ENCODE peak calls at places on chromosomes 3 and 15, in ten cellular contexts. One of them, this sample, is unnamed.

GRCh38 chr3:120673116-120673515 is 8.9 kb downstream of the HGD start:
- DNase-seq in GM23338: no peak
- DNase-seq in T1000: no peak
- DNase-seq in activated CD4-positive, alpha-beta T cell treated with anti-CD3 and anti-CD28 coated beads, Interleukin-2, amount 50 U/mL, for 24 hours: no peak
- DNase-seq in lower lobe of right lung: no peak
- DNase-seq in GF-D8: no peak
- DNase-seq in T-helper 9 cell: no peak
- DNase-seq in K562: no peak
- DNase-seq in heart left ventricle: no peak
- DNase-seq in AG08395: no peak
- DNase-seq in this sample: no peak

GRCh38 chr3:133663569-133664313 is 2.0 kb upstream of the TOPBP1 start:
- DNase-seq in T-helper 9 cell: no peak
- DNase-seq in AG08395: peak
- DNase-seq in heart left ventricle: no peak
- DNase-seq in lower lobe of right lung: no peak
- DNase-seq in GF-D8: peak
- DNase-seq in K562: peak
- DNase-seq in GM23338: peak
- DNase-seq in T1000: no peak
- DNase-seq in activated CD4-positive, alpha-beta T cell treated with anti-CD3 and anti-CD28 coated beads, Interleukin-2, amount 50 U/mL, for 24 hours: peak
- DNase-seq in this sample: peak

GRCh38 chr15:22941179-22941578 is 39.0 kb downstream of the CYFIP1 start:
- DNase-seq in AG08395: no peak
- DNase-seq in GF-D8: no peak
- DNase-seq in activated CD4-positive, alpha-beta T cell treated with anti-CD3 and anti-CD28 coated beads, Interleukin-2, amount 50 U/mL, for 24 hours: no peak
- DNase-seq in GM23338: no peak
- DNase-seq in T1000: no peak
- DNase-seq in T-helper 9 cell: no peak
- DNase-seq in lower lobe of right lung: no peak
- DNase-seq in K562: no peak
- DNase-seq in heart left ventricle: no peak
- DNase-seq in this sample: no peak

GRCh38 chr3:197504239-197505191 is 51.3 kb downstream of the BDH1 start:
- DNase-seq in AG08395: no peak
- DNase-seq in K562: no peak
- DNase-seq in GM23338: no peak
- DNase-seq in activated CD4-positive, alpha-beta T cell treated with anti-CD3 and anti-CD28 coated beads, Interleukin-2, amount 50 U/mL, for 24 hours: no peak
- DNase-seq in GF-D8: no peak
- DNase-seq in T-helper 9 cell: no peak
- DNase-seq in heart left ventricle: no peak
- DNase-seq in T1000: no peak
- DNase-seq in lower lobe of right lung: no peak
- DNase-seq in this sample: no peak

GRCh38 chr3:149553781-149554451 is 79.4 kb downstream of the TM4SF4 start:
- DNase-seq in T-helper 9 cell: no peak
- DNase-seq in lower lobe of right lung: no peak
- DNase-seq in activated CD4-positive, alpha-beta T cell treated with anti-CD3 and anti-CD28 coated beads, Interleukin-2, amount 50 U/mL, for 24 hours: no peak
- DNase-seq in AG08395: peak
- DNase-seq in heart left ventricle: peak
- DNase-seq in K562: no peak
- DNase-seq in T1000: no peak
- DNase-seq in GF-D8: no peak
- DNase-seq in GM23338: no peak
- DNase-seq in this sample: peak

GRCh38 chr3:57918123-57918837 is 89.9 kb upstream of the FLNB start:
- DNase-seq in GF-D8: no peak
- DNase-seq in T1000: no peak
- DNase-seq in activated CD4-positive, alpha-beta T cell treated with anti-CD3 and anti-CD28 coated beads, Interleukin-2, amount 50 U/mL, for 24 hours: no peak
- DNase-seq in T-helper 9 cell: no peak
- DNase-seq in heart left ventricle: no peak
- DNase-seq in AG08395: peak
- DNase-seq in lower lobe of right lung: no peak
- DNase-seq in K562: no peak
- DNase-seq in GM23338: no peak
- DNase-seq in this sample: no peak

GRCh38 chr3:127788436-127788835 is 33.9 kb downstream of the MGLL start:
- DNase-seq in lower lobe of right lung: no peak
- DNase-seq in GM23338: no peak
- DNase-seq in K562: no peak
- DNase-seq in AG08395: no peak
- DNase-seq in T1000: no peak
- DNase-seq in T-helper 9 cell: no peak
- DNase-seq in GF-D8: no peak
- DNase-seq in activated CD4-positive, alpha-beta T cell treated with anti-CD3 and anti-CD28 coated beads, Interleukin-2, amount 50 U/mL, for 24 hours: no peak
- DNase-seq in heart left ventricle: no peak
- DNase-seq in this sample: no peak

GRCh38 chr3:181782306-181782924 is 70.7 kb downstream of the SOX2 start:
- DNase-seq in GF-D8: no peak
- DNase-seq in heart left ventricle: no peak
- DNase-seq in K562: no peak
- DNase-seq in T-helper 9 cell: no peak
- DNase-seq in lower lobe of right lung: no peak
- DNase-seq in activated CD4-positive, alpha-beta T cell treated with anti-CD3 and anti-CD28 coated beads, Interleukin-2, amount 50 U/mL, for 24 hours: no peak
- DNase-seq in T1000: no peak
- DNase-seq in AG08395: no peak
- DNase-seq in GM23338: peak
- DNase-seq in this sample: no peak

GRCh38 chr3:115549111-115549510 is 74.2 kb upstream of the GAP43 start:
- DNase-seq in T1000: no peak
- DNase-seq in K562: no peak
- DNase-seq in activated CD4-positive, alpha-beta T cell treated with anti-CD3 and anti-CD28 coated beads, Interleukin-2, amount 50 U/mL, for 24 hours: no peak
- DNase-seq in GM23338: no peak
- DNase-seq in lower lobe of right lung: no peak
- DNase-seq in T-helper 9 cell: no peak
- DNase-seq in AG08395: peak
- DNase-seq in GF-D8: no peak
- DNase-seq in heart left ventricle: no peak
- DNase-seq in this sample: no peak

GRCh38 chr3:170076715-170077238 is 39.0 kb downstream of the GPR160 start:
- DNase-seq in K562: no peak
- DNase-seq in GF-D8: no peak
- DNase-seq in activated CD4-positive, alpha-beta T cell treated with anti-CD3 and anti-CD28 coated beads, Interleukin-2, amount 50 U/mL, for 24 hours: no peak
- DNase-seq in T-helper 9 cell: no peak
- DNase-seq in AG08395: peak
- DNase-seq in GM23338: no peak
- DNase-seq in T1000: peak
- DNase-seq in lower lobe of right lung: no peak
- DNase-seq in heart left ventricle: no peak
- DNase-seq in this sample: no peak

GRCh38 chr3:123421353-123422174 is 27.3 kb downstream of the ADCY5 start:
- DNase-seq in AG08395: no peak
- DNase-seq in GF-D8: no peak
- DNase-seq in activated CD4-positive, alpha-beta T cell treated with anti-CD3 and anti-CD28 coated beads, Interleukin-2, amount 50 U/mL, for 24 hours: no peak
- DNase-seq in GM23338: no peak
- DNase-seq in heart left ventricle: no peak
- DNase-seq in T-helper 9 cell: no peak
- DNase-seq in K562: no peak
- DNase-seq in T1000: no peak
- DNase-seq in lower lobe of right lung: no peak
- DNase-seq in this sample: no peak

GRCh38 chr3:28667646-28668376 is 319.2 kb upstream of the AZI2 start:
- DNase-seq in K562: peak
- DNase-seq in GM23338: peak
- DNase-seq in activated CD4-positive, alpha-beta T cell treated with anti-CD3 and anti-CD28 coated beads, Interleukin-2, amount 50 U/mL, for 24 hours: peak
- DNase-seq in AG08395: peak
- DNase-seq in T-helper 9 cell: peak
- DNase-seq in lower lobe of right lung: peak
- DNase-seq in GF-D8: no peak
- DNase-seq in heart left ventricle: peak
- DNase-seq in T1000: no peak
- DNase-seq in this sample: peak

GRCh38 chr15:25830844-25831443 is 32.2 kb downstream of the ATP10A start:
- DNase-seq in heart left ventricle: no peak
- DNase-seq in lower lobe of right lung: no peak
- DNase-seq in AG08395: peak
- DNase-seq in T-helper 9 cell: no peak
- DNase-seq in GM23338: no peak
- DNase-seq in T1000: no peak
- DNase-seq in GF-D8: no peak
- DNase-seq in activated CD4-positive, alpha-beta T cell treated with anti-CD3 and anti-CD28 coated beads, Interleukin-2, amount 50 U/mL, for 24 hours: no peak
- DNase-seq in K562: no peak
- DNase-seq in this sample: no peak

GRCh38 chr3:101383156-101383575 is 62.8 kb upstream of the IMPG2 start:
- DNase-seq in GF-D8: no peak
- DNase-seq in AG08395: no peak
- DNase-seq in K562: no peak
- DNase-seq in T-helper 9 cell: no peak
- DNase-seq in activated CD4-positive, alpha-beta T cell treated with anti-CD3 and anti-CD28 coated beads, Interleukin-2, amount 50 U/mL, for 24 hours: no peak
- DNase-seq in GM23338: peak
- DNase-seq in heart left ventricle: no peak
- DNase-seq in lower lobe of right lung: no peak
- DNase-seq in T1000: no peak
- DNase-seq in this sample: no peak